ENCODE peak calls at places on chromosomes 5 and 9, in seven cellular contexts. E is CD4-positive, alpha-beta T cell; F is K562; Y is left cardiac atrium; N is Right ventricle myocardium superior; U is activated naive CD8-positive, alpha-beta T cell treated with anti-CD3 and anti-CD28 coated beads, Interleukin-2, amount 50 U/mL, for 24 hours; M is psoas muscle. X is an unnamed sample.

GRCh38 chr5:136039202-136039601 is 10.4 kb downstream of the TGFBI start:
- ATAC-seq in E (no peak), F (peak; percentile 43), Y (no peak), N (no peak), U (no peak), M (no peak), X (no peak)

GRCh38 chr9:21591221-21592062 is 109.3 kb upstream of the IFNE start:
- ATAC-seq in E (peak; percentile 37), F (no peak), Y (peak; percentile 55), N (no peak), U (peak; percentile 100), M (peak; percentile 72), X (peak; percentile 98)

GRCh38 chr5:143705416-143705815 is 106.5 kb upstream of the HMHB1 start:
- ATAC-seq in E (no peak), F (no peak), Y (no peak), N (no peak), U (no peak), M (no peak), X (no peak)

GRCh38 chr9:35258665-35259474 is 97.1 kb downstream of the UNC13B start:
- ATAC-seq in E (peak; percentile 43), F (peak; percentile 76), Y (peak; percentile 74), N (peak; percentile 79), U (peak; percentile 63), M (peak; percentile 92), X (peak; percentile 75)

GRCh38 chr9:124029617-124030016 is 18.0 kb downstream of the LHX2 start:
- ATAC-seq in E (no peak), F (no peak), Y (no peak), N (no peak), U (no peak), M (no peak), X (no peak)

GRCh38 chr5:39494099-39494498 is 69.3 kb upstream of the DAB2 start:
- ATAC-seq in E (no peak), F (no peak), Y (peak; percentile 53), N (peak; percentile 74), U (no peak), M (no peak), X (no peak)

GRCh38 chr9:89562186-89562814 is 42.5 kb upstream of the GADD45G start:
- ATAC-seq in E (no peak), F (no peak), Y (no peak), N (no peak), U (no peak), M (no peak), X (no peak)

GRCh38 chr9:4272141-4272540 is 27.7 kb downstream of the GLIS3 start:
- ATAC-seq in E (no peak), F (no peak), Y (no peak), N (no peak), U (no peak), M (no peak), X (no peak)

GRCh38 chr9:19946446-19947109 is 157.7 kb upstream of the SLC24A2 start:
- ATAC-seq in E (no peak), F (no peak), Y (no peak), N (no peak), U (no peak), M (no peak), X (no peak)